ENCODE peak calls at places on chromosomes 13 and 19, in five cellular contexts. V is Kasumi-1; A is endodermal cell; H is activated T-cell treated with anti-CD3 and anti-CD28 coated beads, Interleukin-2, amount 50 U/mL, for 24 hours; O is thoracic aorta. Y is an unnamed sample.

GRCh38 chr13:109151255-109151654 is 521.8 kb downstream of the MYO16 start:
- DNase-seq in V (no peak), H (no peak), O (no peak), A (no peak), Y (no peak)

GRCh38 chr19:4633140-4633967 is 6.0 kb upstream of the TNFAIP8L1 start:
- DNase-seq in V (peak), A (peak), O (no peak), H (peak), Y (peak)

GRCh38 chr19:39212377-39212742 is 8.3 kb upstream of the SYCN start:
- DNase-seq in A (peak), O (no peak), H (peak), V (peak), Y (peak)

GRCh38 chr13:40452741-40453665 is 213.4 kb downstream of the FOXO1 start:
- DNase-seq in O (no peak), H (no peak), A (no peak), V (no peak), Y (no peak)

GRCh38 chr13:112345826-112346172 is 30.4 kb upstream of the SPACA7 start:
- DNase-seq in V (no peak), O (no peak), A (no peak), H (no peak), Y (no peak)

GRCh38 chr13:53200498-53201453 is 172.2 kb downstream of the OLFM4 start:
- DNase-seq in O (no peak), V (no peak), H (no peak), A (peak), Y (peak)

GRCh38 chr13:35343417-35343816 is 133.1 kb downstream of the MAB21L1 start:
- DNase-seq in O (no peak), H (no peak), V (no peak), A (no peak), Y (no peak)

GRCh38 chr19:4060621-4061177 is 6.0 kb downstream of the ZBTB7A start:
- DNase-seq in O (no peak), H (no peak), A (peak), V (no peak), Y (no peak)

GRCh38 chr19:34733266-34733825 is 697 bp upstream of the ZNF181 start:
- DNase-seq in H (no peak), V (peak), O (peak), A (no peak), Y (no peak)